ENCODE peak calls at places on chromosomes 2 and 18, in four cellular contexts. One of them, this sample, is unnamed.

GRCh38 chr2:190649035-190649797 is at the start of gene NAB1:
- DNase-seq in H54: no peak
- DNase-seq in breast epithelium: peak; percentile 40
- DNase-seq in heart left ventricle: peak; percentile 84
- DNase-seq in this sample: peak; percentile 81

GRCh38 chr2:146587291-146587713 is 1257.5 kb upstream of the ACVR2A start:
- DNase-seq in H54: no peak
- DNase-seq in breast epithelium: no peak
- DNase-seq in heart left ventricle: peak; percentile 50
- DNase-seq in this sample: no peak

GRCh38 chr2:10613263-10613662 is 76.5 kb downstream of the NOL10 start:
- DNase-seq in H54: no peak
- DNase-seq in breast epithelium: no peak
- DNase-seq in heart left ventricle: no peak
- DNase-seq in this sample: peak; percentile 39

GRCh38 chr18:13973061-13973460 is 57.7 kb upstream of the MC2R start:
- DNase-seq in H54: no peak
- DNase-seq in breast epithelium: no peak
- DNase-seq in heart left ventricle: no peak
- DNase-seq in this sample: no peak

GRCh38 chr18:44915213-44915612 is 234.5 kb downstream of the SETBP1 start:
- DNase-seq in H54: no peak
- DNase-seq in breast epithelium: no peak
- DNase-seq in heart left ventricle: no peak
- DNase-seq in this sample: no peak

GRCh38 chr2:104638795-104639194 is 215.1 kb upstream of the POU3F3 start:
- DNase-seq in H54: no peak
- DNase-seq in breast epithelium: no peak
- DNase-seq in heart left ventricle: no peak
- DNase-seq in this sample: no peak

GRCh38 chr2:38930600-38930999 is 40.9 kb downstream of the ARHGEF33 start:
- DNase-seq in H54: no peak
- DNase-seq in breast epithelium: no peak
- DNase-seq in heart left ventricle: no peak
- DNase-seq in this sample: no peak

GRCh38 chr2:219614076-219614860 is 13.2 kb upstream of the SLC4A3 start:
- DNase-seq in H54: no peak
- DNase-seq in breast epithelium: no peak
- DNase-seq in heart left ventricle: no peak
- DNase-seq in this sample: no peak

GRCh38 chr2:15989559-15989958 is 49.2 kb downstream of the MYCN start:
- DNase-seq in H54: no peak
- DNase-seq in breast epithelium: no peak
- DNase-seq in heart left ventricle: no peak
- DNase-seq in this sample: no peak

GRCh38 chr2:25252291-25253152 is 84.1 kb upstream of the POMC start:
- DNase-seq in H54: no peak
- DNase-seq in breast epithelium: no peak
- DNase-seq in heart left ventricle: peak; percentile 79
- DNase-seq in this sample: peak; percentile 59

GRCh38 chr2:133266075-133266925 is 302.0 kb downstream of the NCKAP5 start:
- DNase-seq in H54: no peak
- DNase-seq in breast epithelium: no peak
- DNase-seq in heart left ventricle: no peak
- DNase-seq in this sample: no peak

GRCh38 chr2:673615-674318 is 3.4 kb downstream of the TMEM18 start:
- DNase-seq in H54: peak; percentile 28
- DNase-seq in breast epithelium: no peak
- DNase-seq in heart left ventricle: no peak
- DNase-seq in this sample: no peak

GRCh38 chr18:44273298-44273697 is 407.4 kb upstream of the SETBP1 start:
- DNase-seq in H54: no peak
- DNase-seq in breast epithelium: no peak
- DNase-seq in heart left ventricle: no peak
- DNase-seq in this sample: no peak

GRCh38 chr2:160703648-160704585 is 210.3 kb upstream of the RBMS1 start:
- DNase-seq in H54: no peak
- DNase-seq in breast epithelium: no peak
- DNase-seq in heart left ventricle: no peak
- DNase-seq in this sample: no peak

GRCh38 chr2:178635897-178636296 is 155.6 kb downstream of the PLEKHA3 start:
- DNase-seq in H54: no peak
- DNase-seq in breast epithelium: no peak
- DNase-seq in heart left ventricle: no peak
- DNase-seq in this sample: no peak

GRCh38 chr18:76875390-76876330 is 53.3 kb downstream of the ZNF236 start:
- DNase-seq in H54: no peak
- DNase-seq in breast epithelium: no peak
- DNase-seq in heart left ventricle: no peak
- DNase-seq in this sample: peak; percentile 70

GRCh38 chr2:127633556-127634065 is 12.3 kb upstream of the GPR17 start:
- DNase-seq in H54: no peak
- DNase-seq in breast epithelium: no peak
- DNase-seq in heart left ventricle: no peak
- DNase-seq in this sample: no peak

GRCh38 chr2:221572180-221572820 is at the start of gene EPHA4:
- DNase-seq in H54: peak; percentile 71
- DNase-seq in breast epithelium: peak; percentile 87
- DNase-seq in heart left ventricle: peak; percentile 92
- DNase-seq in this sample: peak; percentile 80

GRCh38 chr2:198763793-198764192 is 693.9 kb downstream of the SATB2 start:
- DNase-seq in H54: no peak
- DNase-seq in breast epithelium: no peak
- DNase-seq in heart left ventricle: no peak
- DNase-seq in this sample: no peak

GRCh38 chr2:117980783-117981676 is 32.8 kb downstream of the CCDC93 start:
- DNase-seq in H54: peak; percentile 17
- DNase-seq in breast epithelium: no peak
- DNase-seq in heart left ventricle: no peak
- DNase-seq in this sample: no peak

GRCh38 chr18:61851279-61851678 is 41.5 kb downstream of the RNF152 start:
- DNase-seq in H54: no peak
- DNase-seq in breast epithelium: no peak
- DNase-seq in heart left ventricle: no peak
- DNase-seq in this sample: no peak

GRCh38 chr2:33436083-33436482 is 40.4 kb upstream of the RASGRP3 start:
- DNase-seq in H54: no peak
- DNase-seq in breast epithelium: no peak
- DNase-seq in heart left ventricle: no peak
- DNase-seq in this sample: no peak

GRCh38 chr18:34315953-34316352 is 91.2 kb upstream of the NOL4 start:
- DNase-seq in H54: no peak
- DNase-seq in breast epithelium: no peak
- DNase-seq in heart left ventricle: no peak
- DNase-seq in this sample: no peak

GRCh38 chr2:219736196-219736595 is 108.8 kb downstream of the SLC4A3 start:
- DNase-seq in H54: peak; percentile 61
- DNase-seq in breast epithelium: no peak
- DNase-seq in heart left ventricle: no peak
- DNase-seq in this sample: peak; percentile 54

GRCh38 chr18:42850174-42850766 is 265.2 kb downstream of the RIT2 start:
- DNase-seq in H54: no peak
- DNase-seq in breast epithelium: no peak
- DNase-seq in heart left ventricle: no peak
- DNase-seq in this sample: no peak

GRCh38 chr2:70946832-70947442 is 11.2 kb downstream of the ATP6V1B1 start:
- DNase-seq in H54: peak; percentile 42
- DNase-seq in breast epithelium: no peak
- DNase-seq in heart left ventricle: no peak
- DNase-seq in this sample: peak; percentile 42

DNA sequence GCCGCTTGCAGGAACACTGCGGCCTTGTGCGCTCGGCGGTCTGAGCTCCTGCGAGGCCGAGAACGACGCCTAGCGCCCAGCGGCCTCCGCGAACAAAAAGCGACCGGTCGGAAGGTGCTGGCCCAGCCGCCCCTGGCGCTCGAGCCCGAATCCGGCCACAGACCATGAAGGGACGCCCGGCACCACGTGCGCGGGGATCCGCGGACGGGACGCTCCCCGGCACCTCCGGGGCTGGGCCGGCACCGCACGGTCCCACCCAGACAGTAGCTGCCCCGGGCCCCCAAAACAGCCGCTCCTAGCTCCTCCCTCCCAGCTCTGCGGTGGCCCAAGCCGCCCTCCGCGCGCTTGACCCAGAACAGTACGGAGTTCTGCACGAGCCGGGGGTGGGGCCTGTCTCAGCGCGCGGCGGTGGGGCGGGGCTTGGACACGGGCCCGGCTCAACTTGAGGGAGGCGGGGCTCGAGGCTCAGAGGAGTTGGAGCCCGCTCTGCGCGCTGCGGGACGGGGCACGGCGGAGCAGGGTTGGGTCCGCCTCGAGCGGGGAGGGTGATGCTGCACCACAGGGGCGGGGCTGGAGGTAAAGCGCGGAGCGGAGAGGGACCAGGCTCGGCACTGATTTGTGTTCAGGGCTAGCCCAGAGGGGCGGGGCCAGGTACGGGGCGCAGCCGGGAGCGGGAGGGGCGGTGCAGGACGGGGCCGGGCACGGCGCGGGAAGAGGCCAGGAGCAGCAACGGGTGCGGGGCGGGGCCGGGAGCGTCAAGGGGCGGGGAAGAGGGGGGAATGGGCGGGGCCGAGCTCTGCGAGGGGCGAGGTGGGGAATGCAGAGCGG is 538 bp upstream of the IMPA2 start:
- DNase-seq in H54: peak; percentile 93
- DNase-seq in breast epithelium: peak; percentile 99
- DNase-seq in heart left ventricle: peak; percentile 99
- DNase-seq in this sample: peak; percentile 99
- TF ChIP-seq POLR2A in H54: peak; percentile 55
- TF ChIP-seq POLR2A in breast epithelium: peak; percentile 59
- TF ChIP-seq POLR2A in heart left ventricle: peak; percentile 96
- TF ChIP-seq POLR2A in this sample: peak; percentile 68

GRCh38 chr2:74843371-74844298 is 9.7 kb downstream of the HK2 start:
- DNase-seq in H54: no peak
- DNase-seq in breast epithelium: no peak
- DNase-seq in heart left ventricle: no peak
- DNase-seq in this sample: peak; percentile 11

GRCh38 chr2:74846481-74846880 is 12.6 kb downstream of the HK2 start:
- DNase-seq in H54: no peak
- DNase-seq in breast epithelium: no peak
- DNase-seq in heart left ventricle: no peak
- DNase-seq in this sample: no peak

GRCh38 chr2:74844752-74845151 is 10.8 kb downstream of the HK2 start:
- DNase-seq in H54: no peak
- DNase-seq in breast epithelium: no peak
- DNase-seq in heart left ventricle: no peak
- DNase-seq in this sample: no peak

GRCh38 chr2:74845991-74846390 is 12.1 kb downstream of the HK2 start:
- DNase-seq in H54: no peak
- DNase-seq in breast epithelium: no peak
- DNase-seq in heart left ventricle: no peak
- DNase-seq in this sample: no peak

DNA sequence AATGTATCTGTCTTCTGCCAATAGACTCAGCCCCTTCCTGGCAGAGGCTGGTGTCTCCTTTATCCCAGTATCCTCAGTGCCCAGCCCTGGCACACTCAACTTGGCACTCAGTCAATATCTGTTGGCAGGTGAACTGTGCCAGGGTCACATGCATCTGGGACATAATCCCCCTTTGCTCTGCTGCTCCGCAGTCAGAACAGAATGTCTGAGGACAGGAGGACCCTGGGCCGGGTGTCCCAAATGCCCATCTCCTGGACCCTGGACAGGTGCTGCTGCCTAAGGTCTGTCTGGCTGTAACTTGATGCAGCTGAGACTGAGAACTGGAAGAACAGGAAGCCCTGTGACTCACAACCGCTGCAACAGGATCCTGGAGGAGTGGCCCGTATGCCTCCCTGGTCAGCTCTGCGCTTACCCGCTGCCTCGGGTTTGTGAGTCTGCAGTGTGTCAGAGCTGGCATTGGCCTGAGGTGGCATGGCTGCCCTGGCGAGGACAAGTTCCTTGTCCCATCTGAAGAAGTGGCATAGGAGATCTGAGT is 11.4 kb downstream of the HK2 start:
- DNase-seq in H54: peak; percentile 79
- DNase-seq in breast epithelium: peak; percentile 92
- DNase-seq in heart left ventricle: peak; percentile 86
- DNase-seq in this sample: no peak
- TF ChIP-seq POLR2A in H54: no peak
- TF ChIP-seq POLR2A in breast epithelium: no peak
- TF ChIP-seq POLR2A in heart left ventricle: no peak
- TF ChIP-seq POLR2A in this sample: no peak

GRCh38 chr18:79371536-79372210 is 24.1 kb upstream of the NFATC1 start:
- DNase-seq in H54: no peak
- DNase-seq in breast epithelium: no peak
- DNase-seq in heart left ventricle: no peak
- DNase-seq in this sample: no peak
- TF ChIP-seq POLR2A in H54: no peak
- TF ChIP-seq POLR2A in breast epithelium: no peak
- TF ChIP-seq POLR2A in heart left ventricle: no peak
- TF ChIP-seq POLR2A in this sample: no peak

GRCh38 chr18:58045265-58046086 is 1.4 kb downstream of the NEDD4L start:
- DNase-seq in H54: peak; percentile 19
- DNase-seq in breast epithelium: peak; percentile 58
- DNase-seq in heart left ventricle: no peak
- DNase-seq in this sample: peak; percentile 70

GRCh38 chr18:58046087-58046793 is 2.2 kb downstream of the NEDD4L start:
- DNase-seq in H54: no peak
- DNase-seq in breast epithelium: no peak
- DNase-seq in heart left ventricle: no peak
- DNase-seq in this sample: no peak

GRCh38 chr18:58043452-58044369 is at the start of gene NEDD4L:
- DNase-seq in H54: peak; percentile 52
- DNase-seq in breast epithelium: peak; percentile 80
- DNase-seq in heart left ventricle: peak; percentile 91
- DNase-seq in this sample: peak; percentile 95

GRCh38 chr18:58042826-58043362 is 1.1 kb upstream of the NEDD4L start:
- DNase-seq in H54: no peak
- DNase-seq in breast epithelium: no peak
- DNase-seq in heart left ventricle: no peak
- DNase-seq in this sample: peak; percentile 51

DNA sequence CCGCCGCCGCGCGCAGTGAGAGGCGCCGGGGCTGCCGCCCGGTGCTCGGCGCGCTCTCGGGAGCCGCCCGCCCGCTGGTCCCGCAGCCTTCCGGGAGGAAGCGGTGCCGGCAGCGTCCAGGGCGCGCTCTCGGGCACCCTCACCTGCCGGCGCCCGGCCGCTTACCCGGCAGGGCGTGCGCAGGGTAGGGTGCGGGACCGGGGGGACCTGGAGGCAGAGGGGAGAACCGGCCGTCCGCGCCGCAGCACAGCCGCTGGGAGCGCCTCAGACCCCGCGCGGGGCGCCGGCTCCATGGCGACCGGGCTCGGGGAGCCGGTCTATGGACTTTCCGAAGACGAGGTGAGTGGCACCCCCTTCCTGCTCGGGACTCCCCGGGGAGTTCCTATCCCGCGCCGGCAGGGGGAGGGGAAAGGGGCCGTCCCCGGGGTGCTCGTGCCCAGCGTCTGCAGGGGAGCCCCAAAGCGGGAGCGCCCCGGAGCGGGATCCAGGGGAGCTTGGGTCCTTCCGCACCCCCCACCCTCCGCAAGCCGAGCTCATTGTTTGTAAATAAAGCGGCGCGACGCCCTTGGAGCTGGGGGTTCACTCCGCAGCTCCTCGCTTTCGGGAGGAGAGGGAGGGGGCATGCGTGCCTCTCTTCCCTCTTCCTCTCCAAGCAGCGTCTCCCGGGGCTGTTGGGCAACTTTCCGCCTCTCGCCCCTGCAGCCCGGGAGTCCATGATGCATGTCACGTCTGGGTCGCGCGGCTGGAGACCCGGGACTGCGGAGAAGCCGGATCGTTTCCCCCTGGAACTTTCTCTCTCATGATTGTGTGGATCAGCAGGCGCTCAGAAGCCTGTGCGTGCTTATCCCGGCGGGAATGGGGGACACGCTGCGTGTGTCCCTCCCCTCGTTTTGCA is 591 bp downstream of the NEDD4L start:
- DNase-seq in H54: peak; percentile 13
- DNase-seq in breast epithelium: peak; percentile 43
- DNase-seq in heart left ventricle: peak; percentile 74
- DNase-seq in this sample: peak; percentile 84
- TF ChIP-seq POLR2A in H54: no peak
- TF ChIP-seq POLR2A in breast epithelium: no peak
- TF ChIP-seq POLR2A in heart left ventricle: no peak
- TF ChIP-seq POLR2A in this sample: peak; percentile 47